ENCODE peak calls at places on chromosome 13, in five cellular contexts. One of them, this sample, is unnamed.

GRCh38 chr13:77860621-77861020 is 58.0 kb downstream of the EDNRB start:
- DNase-seq in H9: no peak
- DNase-seq in coronary artery: no peak
- DNase-seq in aorta: no peak
- DNase-seq in mammary epithelial cell: no peak
- DNase-seq in this sample: no peak

GRCh38 chr13:23433171-23434153 is at the start of gene SACS:
- DNase-seq in H9: peak
- DNase-seq in coronary artery: no peak
- DNase-seq in aorta: no peak
- DNase-seq in mammary epithelial cell: peak
- DNase-seq in this sample: no peak

GRCh38 chr13:35599385-35599784 is 122.9 kb upstream of the MAB21L1 start:
- DNase-seq in H9: no peak
- DNase-seq in coronary artery: no peak
- DNase-seq in aorta: no peak
- DNase-seq in mammary epithelial cell: peak
- DNase-seq in this sample: peak

GRCh38 chr13:114029866-114030625 is 56.2 kb upstream of the C13orf46 start:
- DNase-seq in H9: no peak
- DNase-seq in coronary artery: no peak
- DNase-seq in aorta: peak
- DNase-seq in mammary epithelial cell: no peak
- DNase-seq in this sample: no peak

GRCh38 chr13:19960673-19961015 is 2.1 kb downstream of the ZMYM2 start:
- DNase-seq in H9: no peak
- DNase-seq in coronary artery: no peak
- DNase-seq in aorta: no peak
- DNase-seq in mammary epithelial cell: peak
- DNase-seq in this sample: no peak

GRCh38 chr13:43261018-43261417 is 237.6 kb downstream of the DNAJC15 start:
- DNase-seq in H9: no peak
- DNase-seq in coronary artery: no peak
- DNase-seq in aorta: no peak
- DNase-seq in mammary epithelial cell: peak
- DNase-seq in this sample: no peak

GRCh38 chr13:103134271-103134670 is 68.1 kb upstream of the SLC10A2 start:
- DNase-seq in H9: no peak
- DNase-seq in coronary artery: no peak
- DNase-seq in aorta: no peak
- DNase-seq in mammary epithelial cell: no peak
- DNase-seq in this sample: no peak

GRCh38 chr13:24280722-24281121 is 28.7 kb upstream of the C1QTNF9 start:
- DNase-seq in H9: no peak
- DNase-seq in coronary artery: peak
- DNase-seq in aorta: no peak
- DNase-seq in mammary epithelial cell: no peak
- DNase-seq in this sample: no peak

GRCh38 chr13:87684850-87685735 is 13.9 kb downstream of the SLITRK5 start:
- DNase-seq in H9: no peak
- DNase-seq in coronary artery: no peak
- DNase-seq in aorta: no peak
- DNase-seq in mammary epithelial cell: no peak
- DNase-seq in this sample: no peak

GRCh38 chr13:27359203-27359821 is 65.1 kb upstream of the GTF3A start:
- DNase-seq in H9: peak
- DNase-seq in coronary artery: no peak
- DNase-seq in aorta: peak
- DNase-seq in mammary epithelial cell: peak
- DNase-seq in this sample: no peak

GRCh38 chr13:90683711-90684131 is 663.8 kb upstream of the MIR17HG start:
- DNase-seq in H9: no peak
- DNase-seq in coronary artery: no peak
- DNase-seq in aorta: no peak
- DNase-seq in mammary epithelial cell: no peak
- DNase-seq in this sample: no peak

GRCh38 chr13:39484506-39485313 is 118.3 kb downstream of the LHFPL6 start:
- DNase-seq in H9: no peak
- DNase-seq in coronary artery: no peak
- DNase-seq in aorta: no peak
- DNase-seq in mammary epithelial cell: peak
- DNase-seq in this sample: no peak

GRCh38 chr13:74134777-74135305 is 637 bp upstream of the KLF12 start:
- DNase-seq in H9: no peak
- DNase-seq in coronary artery: peak
- DNase-seq in aorta: peak
- DNase-seq in mammary epithelial cell: no peak
- DNase-seq in this sample: no peak

GRCh38 chr13:81487151-81487550 is 1146.2 kb upstream of the SPRY2 start:
- DNase-seq in H9: peak
- DNase-seq in coronary artery: no peak
- DNase-seq in aorta: no peak
- DNase-seq in mammary epithelial cell: peak
- DNase-seq in this sample: peak

GRCh38 chr13:109139346-109139745 is 509.9 kb downstream of the MYO16 start:
- DNase-seq in H9: no peak
- DNase-seq in coronary artery: no peak
- DNase-seq in aorta: no peak
- DNase-seq in mammary epithelial cell: no peak
- DNase-seq in this sample: no peak

GRCh38 chr13:46475586-46475991 is 77.4 kb upstream of the LRCH1 start:
- DNase-seq in H9: no peak
- DNase-seq in coronary artery: no peak
- DNase-seq in aorta: no peak
- DNase-seq in mammary epithelial cell: no peak
- DNase-seq in this sample: no peak

GRCh38 chr13:28494861-28495585 is at the start of gene FLT1:
- DNase-seq in H9: peak
- DNase-seq in coronary artery: no peak
- DNase-seq in aorta: peak
- DNase-seq in mammary epithelial cell: peak
- DNase-seq in this sample: no peak

GRCh38 chr13:97724450-97724849 is 229.0 kb upstream of the IPO5 start:
- DNase-seq in H9: no peak
- DNase-seq in coronary artery: no peak
- DNase-seq in aorta: no peak
- DNase-seq in mammary epithelial cell: no peak
- DNase-seq in this sample: no peak

GRCh38 chr13:52024481-52024880 is at the start of gene UTP14C:
- DNase-seq in H9: no peak
- DNase-seq in coronary artery: no peak
- DNase-seq in aorta: no peak
- DNase-seq in mammary epithelial cell: peak
- DNase-seq in this sample: peak

GRCh38 chr13:112067121-112067741 is at the start of gene SOX1:
- DNase-seq in H9: peak
- DNase-seq in coronary artery: no peak
- DNase-seq in aorta: no peak
- DNase-seq in mammary epithelial cell: no peak
- DNase-seq in this sample: no peak

GRCh38 chr13:69319659-69320058 is 788.0 kb upstream of the ATXN8OS start:
- DNase-seq in H9: no peak
- DNase-seq in coronary artery: no peak
- DNase-seq in aorta: no peak
- DNase-seq in mammary epithelial cell: no peak
- DNase-seq in this sample: no peak

GRCh38 chr13:42969558-42970172 is 22.4 kb downstream of the EPSTI1 start:
- DNase-seq in H9: peak
- DNase-seq in coronary artery: peak
- DNase-seq in aorta: peak
- DNase-seq in mammary epithelial cell: peak
- DNase-seq in this sample: no peak

GRCh38 chr13:32246468-32246867 is 68.7 kb downstream of the ZAR1L start:
- DNase-seq in H9: peak
- DNase-seq in coronary artery: no peak
- DNase-seq in aorta: no peak
- DNase-seq in mammary epithelial cell: peak
- DNase-seq in this sample: no peak

GRCh38 chr13:97212540-97213146 is 9.5 kb upstream of the MBNL2 start:
- DNase-seq in H9: no peak
- DNase-seq in coronary artery: no peak
- DNase-seq in aorta: no peak
- DNase-seq in mammary epithelial cell: peak
- DNase-seq in this sample: no peak

GRCh38 chr13:39888865-39889810 is 233.7 kb downstream of the COG6 start:
- DNase-seq in H9: no peak
- DNase-seq in coronary artery: no peak
- DNase-seq in aorta: no peak
- DNase-seq in mammary epithelial cell: peak
- DNase-seq in this sample: no peak

GRCh38 chr13:24784319-24784718 is 20.4 kb downstream of the RNF17 start:
- DNase-seq in H9: no peak
- DNase-seq in coronary artery: no peak
- DNase-seq in aorta: no peak
- DNase-seq in mammary epithelial cell: peak
- DNase-seq in this sample: peak

GRCh38 chr13:24263652-24264051 is 45.7 kb upstream of the C1QTNF9 start:
- DNase-seq in H9: no peak
- DNase-seq in coronary artery: peak
- DNase-seq in aorta: no peak
- DNase-seq in mammary epithelial cell: no peak
- DNase-seq in this sample: no peak

GRCh38 chr13:79380943-79381445 is 25.1 kb downstream of the RBM26 start:
- DNase-seq in H9: no peak
- DNase-seq in coronary artery: no peak
- DNase-seq in aorta: no peak
- DNase-seq in mammary epithelial cell: no peak
- DNase-seq in this sample: no peak

GRCh38 chr13:79385694-79386093 is 20.4 kb downstream of the RBM26 start:
- DNase-seq in H9: no peak
- DNase-seq in coronary artery: no peak
- DNase-seq in aorta: no peak
- DNase-seq in mammary epithelial cell: peak
- DNase-seq in this sample: no peak

GRCh38 chr13:79384022-79384610 is 21.9 kb downstream of the RBM26 start:
- DNase-seq in H9: no peak
- DNase-seq in coronary artery: no peak
- DNase-seq in aorta: no peak
- DNase-seq in mammary epithelial cell: no peak
- DNase-seq in this sample: no peak

GRCh38 chr13:79379274-79379673 is 26.8 kb downstream of the RBM26 start:
- DNase-seq in H9: no peak
- DNase-seq in coronary artery: no peak
- DNase-seq in aorta: no peak
- DNase-seq in mammary epithelial cell: no peak
- DNase-seq in this sample: no peak

GRCh38 chr13:79382545-79383275 is 23.3 kb downstream of the RBM26 start:
- DNase-seq in H9: no peak
- DNase-seq in coronary artery: no peak
- DNase-seq in aorta: no peak
- DNase-seq in mammary epithelial cell: peak
- DNase-seq in this sample: no peak
- H3K27ac ChIP-seq in H9: no peak
- H3K27ac ChIP-seq in coronary artery: no peak
- H3K27ac ChIP-seq in aorta: no peak
- H3K27ac ChIP-seq in mammary epithelial cell: no peak
- H3K27ac ChIP-seq in this sample: no peak

GRCh38 chr13:25908390-25908789 is 143.4 kb downstream of the SHISA2 start:
- DNase-seq in H9: no peak
- DNase-seq in coronary artery: no peak
- DNase-seq in aorta: no peak
- DNase-seq in mammary epithelial cell: no peak
- DNase-seq in this sample: no peak

GRCh38 chr13:25905411-25906010 is 146.3 kb downstream of the SHISA2 start:
- DNase-seq in H9: no peak
- DNase-seq in coronary artery: no peak
- DNase-seq in aorta: no peak
- DNase-seq in mammary epithelial cell: no peak
- DNase-seq in this sample: no peak

GRCh38 chr13:25904830-25905229 is 147.0 kb downstream of the SHISA2 start:
- DNase-seq in H9: no peak
- DNase-seq in coronary artery: no peak
- DNase-seq in aorta: no peak
- DNase-seq in mammary epithelial cell: no peak
- DNase-seq in this sample: no peak

GRCh38 chr13:25902946-25903345 is 148.9 kb downstream of the SHISA2 start:
- DNase-seq in H9: no peak
- DNase-seq in coronary artery: no peak
- DNase-seq in aorta: no peak
- DNase-seq in mammary epithelial cell: no peak
- DNase-seq in this sample: no peak

GRCh38 chr13:25906211-25906661 is 145.6 kb downstream of the SHISA2 start:
- DNase-seq in H9: no peak
- DNase-seq in coronary artery: no peak
- DNase-seq in aorta: no peak
- DNase-seq in mammary epithelial cell: no peak
- DNase-seq in this sample: no peak
- H3K27ac ChIP-seq in H9: no peak
- H3K27ac ChIP-seq in coronary artery: no peak
- H3K27ac ChIP-seq in aorta: no peak
- H3K27ac ChIP-seq in mammary epithelial cell: no peak
- H3K27ac ChIP-seq in this sample: no peak

DNA sequence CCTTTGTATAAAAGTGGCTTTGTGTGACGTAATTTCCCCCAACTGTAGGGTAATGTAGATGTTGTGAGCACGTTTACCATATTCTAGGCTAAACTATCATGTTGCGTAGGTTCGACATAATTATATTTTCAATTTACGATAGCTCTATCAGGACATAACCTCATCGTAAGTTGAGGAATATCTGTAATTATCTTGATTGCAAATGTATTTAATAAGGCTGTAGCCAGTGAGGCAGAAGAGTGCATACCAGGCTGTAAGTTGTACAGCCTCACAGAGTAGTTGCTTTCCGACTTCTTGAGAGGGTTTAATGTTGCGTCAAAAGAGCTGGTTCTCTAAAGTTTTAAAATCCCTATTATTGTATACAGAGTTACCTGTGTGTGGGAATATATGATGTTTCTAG is 839.4 kb upstream of the GPC6 start:
- DNase-seq in H9: no peak
- DNase-seq in coronary artery: no peak
- DNase-seq in aorta: no peak
- DNase-seq in mammary epithelial cell: no peak
- DNase-seq in this sample: no peak
- H3K27ac ChIP-seq in H9: no peak
- H3K27ac ChIP-seq in coronary artery: no peak
- H3K27ac ChIP-seq in aorta: no peak
- H3K27ac ChIP-seq in mammary epithelial cell: no peak
- H3K27ac ChIP-seq in this sample: no peak

GRCh38 chr13:85373322-85373721 is 425.9 kb downstream of the SLITRK6 start:
- DNase-seq in H9: no peak
- DNase-seq in coronary artery: no peak
- DNase-seq in aorta: no peak
- DNase-seq in mammary epithelial cell: no peak
- DNase-seq in this sample: no peak

GRCh38 chr13:85366759-85367417 is 432.3 kb downstream of the SLITRK6 start:
- DNase-seq in H9: no peak
- DNase-seq in coronary artery: no peak
- DNase-seq in aorta: no peak
- DNase-seq in mammary epithelial cell: no peak
- DNase-seq in this sample: no peak

GRCh38 chr13:85368686-85369085 is 430.5 kb downstream of the SLITRK6 start:
- DNase-seq in H9: no peak
- DNase-seq in coronary artery: no peak
- DNase-seq in aorta: no peak
- DNase-seq in mammary epithelial cell: no peak
- DNase-seq in this sample: no peak

GRCh38 chr13:85367887-85368286 is 431.3 kb downstream of the SLITRK6 start:
- DNase-seq in H9: no peak
- DNase-seq in coronary artery: no peak
- DNase-seq in aorta: no peak
- DNase-seq in mammary epithelial cell: no peak
- DNase-seq in this sample: no peak

GRCh38 chr13:85371254-85371653 is 428.0 kb downstream of the SLITRK6 start:
- DNase-seq in H9: no peak
- DNase-seq in coronary artery: no peak
- DNase-seq in aorta: no peak
- DNase-seq in mammary epithelial cell: no peak
- DNase-seq in this sample: no peak
- H3K27ac ChIP-seq in H9: no peak
- H3K27ac ChIP-seq in coronary artery: no peak
- H3K27ac ChIP-seq in aorta: no peak
- H3K27ac ChIP-seq in mammary epithelial cell: no peak
- H3K27ac ChIP-seq in this sample: no peak